ENCODE peak calls at places on chromosomes 16 and 17, in seven cellular contexts. L is GM03348; Y is Right ventricle myocardium superior; G is activated T-helper 9 cell treated with anti-CD3 and anti-CD28 coated beads, Interleukin-2, amount 50 U/mL, for 16 hours; K is stimulated activated CD4-positive, alpha-beta T cell treated with anti-CD3 and anti-CD28 coated beads, Interleukin-1b, Interleukin-23, amount 100 ng/mL, for 24 hours; H is omental fat pad; S is AG08396. P is an unnamed sample.

GRCh38 chr17:50211249-50212120 is 10.1 kb upstream of the COL1A1 start:
- DNase-seq in S (no peak), L (peak; percentile 48), K (no peak), Y (no peak), G (no peak), H (no peak), P (no peak)

GRCh38 chr16:85662036-85662812 is 26.5 kb downstream of the GINS2 start:
- DNase-seq in H (no peak), Y (peak; percentile 30), L (no peak), G (no peak), S (no peak), K (no peak), P (no peak)

GRCh38 chr17:66326476-66327047 is 24.1 kb downstream of the PRKCA start:
- DNase-seq in S (no peak), L (no peak), Y (no peak), H (no peak), G (no peak), K (no peak), P (no peak)

GRCh38 chr16:19346335-19346922 is 60.9 kb downstream of the CLEC19A start:
- DNase-seq in Y (no peak), L (no peak), H (no peak), K (no peak), S (no peak), G (no peak), P (no peak)

GRCh38 chr16:27221576-27222498 is 18.5 kb downstream of the KDM8 start:
- DNase-seq in S (peak; percentile 64), K (no peak), H (no peak), Y (peak; percentile 69), G (no peak), L (peak; percentile 80), P (no peak)

GRCh38 chr17:67574658-67575293 is 143.0 kb upstream of the NOL11 start:
- DNase-seq in S (no peak), L (no peak), G (no peak), H (no peak), K (no peak), Y (no peak), P (no peak)

GRCh38 chr17:33498069-33498468 is 205.0 kb upstream of the ASIC2 start:
- DNase-seq in S (no peak), G (no peak), Y (no peak), K (no peak), H (no peak), L (no peak), P (no peak)

GRCh38 chr17:41544497-41544896 is 16.4 kb upstream of the KRT19 start:
- DNase-seq in G (no peak), Y (no peak), H (no peak), S (no peak), L (no peak), K (no peak), P (no peak)

GRCh38 chr16:17379121-17379571 is 91.6 kb downstream of the XYLT1 start:
- DNase-seq in H (no peak), G (no peak), K (no peak), Y (peak; percentile 74), S (no peak), L (peak; percentile 82), P (no peak)

GRCh38 chr17:66686601-66687000 is 148.3 kb upstream of the CACNG5 start:
- DNase-seq in S (no peak), G (no peak), H (no peak), Y (no peak), L (no peak), K (no peak), P (no peak)

GRCh38 chr16:23424292-23424958 is 28.6 kb downstream of the COG7 start:
- DNase-seq in Y (no peak), G (no peak), H (no peak), L (no peak), S (no peak), K (no peak), P (no peak)